ENCODE peak calls at places on chromosome 1, in six cellular contexts. W is DND-41, T is GM23248, D is neural progenitor cell, Z is PC-3, O is fibroblast of lung. G is an unnamed sample. For H3K79me2 and H4K20me1, the result is how much of the 10 kb centered on the place peaks cover.

GRCh38 chr1:37673920-37674319 is 18.4 kb upstream of the CDCA8 start:
- DNase-seq in W (peak), T (no peak), D (no peak), Z (no peak), O (no peak), G (no peak)

GRCh38 chr1:210657806-210658205 is 329.1 kb downstream of the HHAT start:
- DNase-seq in W (no peak), T (no peak), D (no peak), Z (no peak), O (no peak), G (no peak)

GRCh38 chr1:67532452-67533216 is 102.4 kb upstream of the SERBP1 start:
- DNase-seq in W (peak), T (peak), D (peak), Z (peak), O (peak), G (peak)

GRCh38 chr1:201566933-201567801 is 28.2 kb downstream of the NAV1 start:
- DNase-seq in W (no peak), T (no peak), D (no peak), Z (no peak), O (no peak), G (no peak)

GRCh38 chr1:67610450-67610849 is 74.6 kb upstream of the GADD45A start:
- DNase-seq in W (no peak), T (no peak), D (no peak), Z (peak), O (no peak), G (no peak)

GRCh38 chr1:7669559-7670208 is 101.4 kb upstream of the VAMP3 start:
- DNase-seq in W (peak), T (peak), D (peak), Z (peak), O (peak), G (peak)

GRCh38 chr1:58597991-58598390 is 20.9 kb upstream of the TACSTD2 start:
- DNase-seq in W (no peak), T (no peak), D (no peak), Z (no peak), O (peak), G (no peak)

GRCh38 chr1:215475719-215476525 is 91.2 kb upstream of the KCTD3 start:
- DNase-seq in W (no peak), T (peak), D (no peak), Z (peak), O (peak), G (peak)

GRCh38 chr1:26961826-26962225 is 1.6 kb upstream of the KDF1 start:
- DNase-seq in W (no peak), T (peak), D (no peak), Z (peak), O (peak), G (peak)

GRCh38 chr1:26957306-26957705 is 3.0 kb downstream of the KDF1 start:
- DNase-seq in W (no peak), T (no peak), D (no peak), Z (no peak), O (no peak), G (no peak)

GRCh38 chr1:26960625-26960966 is 328 bp upstream of the KDF1 start:
- DNase-seq in W (no peak), T (no peak), D (no peak), Z (no peak), O (no peak), G (no peak)

GRCh38 chr1:26959722-26960624 is at the start of gene KDF1:
- DNase-seq in W (no peak), T (peak), D (peak), Z (peak), O (no peak), G (no peak)

GRCh38 chr1:26959270-26959669 is 998 bp downstream of the KDF1 start:
- DNase-seq in W (no peak), T (no peak), D (no peak), Z (no peak), O (no peak), G (no peak)
- H3K79me2 ChIP-seq in W (under half), T (under half), D (under half), Z (under half), O (under half), G (under half)

DNA sequence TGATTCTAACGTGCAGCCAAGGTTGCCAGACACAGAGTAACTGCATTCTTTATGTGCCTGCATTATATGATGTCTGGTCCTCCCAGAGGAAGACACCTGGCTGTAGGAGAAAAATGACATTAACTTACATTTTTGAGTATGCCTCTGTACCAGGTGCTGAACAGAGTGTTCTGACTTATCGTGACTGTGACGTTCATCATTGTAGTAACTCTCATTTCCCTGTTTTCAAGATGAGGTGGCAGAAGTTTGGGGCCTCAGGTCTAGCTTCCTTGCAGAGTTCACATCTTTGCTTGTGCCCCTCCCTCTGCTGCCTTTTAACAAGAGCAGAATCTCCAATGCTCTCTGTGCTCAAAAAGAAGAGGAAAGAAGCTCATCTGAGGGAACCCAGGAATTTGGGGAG is 488.0 kb downstream of the AJAP1 start:
- DNase-seq in W (no peak), T (no peak), D (no peak), Z (no peak), O (no peak), G (no peak)
- H4K20me1 ChIP-seq in W (under half), T (under half), D (under half), Z (under half), O (under half), G (under half)

DNA sequence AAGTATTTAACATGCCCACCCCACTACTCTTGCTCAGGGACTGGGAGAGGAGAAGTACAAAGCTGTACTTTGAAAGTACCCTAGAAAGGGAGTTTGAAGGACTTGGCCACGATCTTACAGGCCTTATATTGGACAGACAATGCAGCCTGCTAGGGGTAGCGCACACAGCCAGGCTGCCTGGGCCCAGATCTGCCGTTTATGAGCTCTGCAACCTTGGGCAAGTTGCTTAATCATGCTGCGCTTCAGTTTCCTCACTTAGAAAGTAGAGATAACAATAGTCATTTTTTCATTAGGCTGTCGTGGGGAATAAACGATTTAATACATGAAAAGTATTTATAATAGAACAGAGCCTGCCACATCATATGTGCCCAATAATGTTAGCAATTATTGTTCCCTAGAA is 110.2 kb downstream of the CDC7 start:
- DNase-seq in W (no peak), T (peak), D (no peak), Z (no peak), O (no peak), G (no peak)
- H3K4me3 ChIP-seq in W (no peak), T (no peak), D (no peak), Z (no peak), O (no peak), G (no peak)

DNA sequence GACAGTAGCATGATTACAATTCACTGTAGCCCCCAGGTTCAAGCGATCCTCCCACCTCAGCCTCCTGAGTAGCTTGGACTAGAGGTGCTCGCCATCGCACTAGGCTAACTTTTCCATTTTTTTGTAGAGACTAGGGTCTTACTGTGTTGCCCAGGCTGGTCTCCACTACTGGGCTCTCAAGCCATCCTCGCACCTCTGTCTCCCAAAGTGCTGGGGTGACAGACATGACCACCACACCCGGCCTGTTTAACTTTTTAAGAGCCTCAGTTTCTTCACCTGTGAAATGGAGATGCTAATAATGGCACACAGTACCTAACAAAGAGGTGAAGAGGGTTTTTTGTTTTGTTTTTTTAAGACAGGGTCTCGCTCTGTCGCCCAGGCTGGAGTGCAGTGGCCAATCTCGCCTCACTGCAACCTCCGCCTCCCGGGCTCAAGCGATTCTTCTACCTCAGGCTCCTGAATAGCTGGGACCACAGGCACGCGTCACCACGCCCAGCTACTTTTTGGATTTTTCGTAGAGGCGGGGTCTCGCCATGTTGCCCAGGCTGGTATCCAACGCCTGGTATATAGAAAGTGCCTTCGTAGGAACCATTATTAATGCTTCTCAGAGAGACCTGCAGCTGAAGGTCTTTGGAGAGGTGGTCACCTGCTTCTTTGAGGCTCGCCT is 637 bp downstream of the PMVK start:
- DNase-seq in W (no peak), T (no peak), D (no peak), Z (no peak), O (no peak), G (peak)
- H3K79me2 ChIP-seq in W (under half), T (under half), D (under half), Z (under half), O (under half), G (under half)

DNA sequence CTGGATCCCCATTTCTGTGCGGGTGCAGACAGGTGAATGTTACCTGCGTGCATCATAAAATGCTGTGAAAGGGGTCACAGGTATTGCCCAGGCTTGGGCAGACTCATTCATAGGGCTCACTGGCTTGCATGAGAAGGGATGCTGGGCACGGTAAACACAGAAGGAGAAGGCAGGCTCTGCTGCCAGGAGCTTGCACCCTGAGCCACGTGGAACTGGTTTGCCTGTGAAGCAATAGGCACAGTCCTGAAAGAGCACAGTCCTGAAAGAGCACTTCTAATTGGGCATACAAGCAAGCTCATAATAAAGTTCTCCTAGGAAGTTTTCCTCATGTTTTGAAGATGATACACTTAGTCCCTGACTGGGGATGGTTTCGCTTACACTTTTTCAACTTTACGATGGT is 40.9 kb downstream of the GALNT2 start:
- DNase-seq in W (no peak), T (no peak), D (no peak), Z (no peak), O (no peak), G (no peak)
- H4K20me1 ChIP-seq in W (half or more), T (under half), D (half or more), Z (under half), O (under half), G (under half)

GRCh38 chr1:156119503-156120209 is 5.1 kb downstream of the LMNA start:
- DNase-seq in W (no peak), T (peak), D (no peak), Z (peak), O (peak), G (no peak)
- H3K4me3 ChIP-seq in W (no peak), T (peak), D (no peak), Z (peak), O (peak), G (peak)

G was measured in osteoblast.